ENCODE peak calls at places on chromosomes 11 and 22, in four cellular contexts. E is suprapubic skin, Y is endothelial cell of umbilical vein, C is esophagus squamous epithelium. H is an unnamed sample.

GRCh38 chr11:702731-703461 is 3.1 kb upstream of the EPS8L2 start:
- DNase-seq in C (no peak), Y (no peak), E (no peak), H (peak; percentile 77)

GRCh38 chr11:9470765-9471164 is 10.0 kb downstream of the ZNF143 start:
- DNase-seq in C (no peak), E (no peak), Y (no peak), H (no peak)

GRCh38 chr22:38029370-38029769 is 27.8 kb upstream of the PICK1 start:
- DNase-seq in C (no peak), Y (no peak), E (no peak), H (no peak)

GRCh38 chr22:19707347-19708322 is 6.7 kb upstream of the SEPTIN5 start:
- DNase-seq in Y (no peak), E (peak; percentile 66), C (no peak), H (no peak)

GRCh38 chr11:17743808-17744119 is 9.2 kb downstream of the KCNC1 start:
- DNase-seq in C (no peak), E (no peak), Y (no peak), H (peak; percentile 9)

GRCh38 chr11:130580372-130580771 is 131.9 kb downstream of the ADAMTS15 start:
- DNase-seq in C (no peak), Y (peak; percentile 61), E (no peak), H (no peak)

GRCh38 chr11:19208959-19209568 is 7.3 kb upstream of the CSRP3 start:
- DNase-seq in E (no peak), Y (no peak), C (no peak), H (no peak)

GRCh38 chr22:30894371-30894740 is 74.2 kb downstream of the MORC2 start:
- DNase-seq in Y (no peak), E (no peak), C (no peak), H (no peak)

GRCh38 chr11:59141673-59142460 is 789 bp upstream of the FAM111A start:
- DNase-seq in Y (no peak), E (no peak), C (no peak), H (no peak)

GRCh38 chr22:43828711-43829447 is 16.8 kb upstream of the EFCAB6 start:
- DNase-seq in Y (no peak), C (no peak), E (peak; percentile 92), H (no peak)

GRCh38 chr22:46007003-46007847 is 30.3 kb upstream of the WNT7B start:
- DNase-seq in Y (peak; percentile 77), C (no peak), E (no peak), H (peak; percentile 73)

GRCh38 chr11:2535673-2536439 is 91.0 kb downstream of the KCNQ1 start:
- DNase-seq in C (no peak), Y (no peak), E (peak; percentile 76), H (no peak)

GRCh38 chr22:29194269-29194668 is 11.4 kb upstream of the EMID1 start:
- DNase-seq in E (no peak), Y (no peak), C (no peak), H (no peak)

GRCh38 chr22:26744892-26745808 is 87.8 kb downstream of the MIAT start:
- DNase-seq in Y (no peak), C (no peak), E (no peak), H (no peak)

GRCh38 chr22:30602049-30602448 is 4.9 kb upstream of the TCN2 start:
- DNase-seq in E (no peak), Y (peak; percentile 26), C (no peak), H (no peak)

GRCh38 chr22:20111045-20111688 is 4.7 kb upstream of the RANBP1 start:
- DNase-seq in E (no peak), C (no peak), Y (peak; percentile 23), H (no peak)

GRCh38 chr22:19871023-19871844 is 16.6 kb upstream of the GNB1L start:
- DNase-seq in Y (no peak), E (no peak), C (no peak), H (peak; percentile 37)

GRCh38 chr11:122769126-122769780 is 69.0 kb upstream of the CRTAM start:
- DNase-seq in E (no peak), C (no peak), Y (no peak), H (no peak)

GRCh38 chr22:38205261-38206128 is 3.7 kb downstream of the MAFF start:
- DNase-seq in Y (peak; percentile 77), C (no peak), E (no peak), H (peak; percentile 87)

GRCh38 chr11:128552783-128553661 is 34.3 kb downstream of the ETS1 start:
- DNase-seq in E (no peak), Y (no peak), C (no peak), H (no peak)

GRCh38 chr22:23215294-23216204 is 35.2 kb downstream of the BCR start:
- DNase-seq in E (no peak), Y (peak; percentile 99), C (no peak), H (no peak)

GRCh38 chr11:63602296-63602695 is 11.9 kb downstream of the PLAAT3 start:
- DNase-seq in C (no peak), Y (no peak), E (no peak), H (no peak)

GRCh38 chr11:113618360-113618759 is 87.7 kb downstream of the TMPRSS5 start:
- DNase-seq in C (no peak), Y (no peak), E (no peak), H (no peak)

GRCh38 chr11:74693531-74693930 is 37.7 kb downstream of the CHRDL2 start:
- DNase-seq in Y (no peak), C (no peak), E (no peak), H (peak; percentile 44)

GRCh38 chr11:64539239-64539638 is 51.8 kb upstream of the SLC22A12 start:
- DNase-seq in E (no peak), C (no peak), Y (no peak), H (no peak)

GRCh38 chr11:127624455-127624854 is 623.9 kb upstream of the KIRREL3 start:
- DNase-seq in C (no peak), E (no peak), Y (no peak), H (no peak)

GRCh38 chr11:11998091-11998781 is 10.2 kb downstream of the DKK3 start:
- DNase-seq in C (no peak), E (peak; percentile 35), Y (peak; percentile 88), H (no peak)

GRCh38 chr22:45418770-45419138 is 5.3 kb downstream of the RIBC2 start:
- DNase-seq in E (no peak), C (no peak), Y (no peak), H (no peak)

GRCh38 chr11:117145393-117145761 is 1.3 kb downstream of the PAFAH1B2 start:
- DNase-seq in Y (peak; percentile 73), C (no peak), E (no peak), H (no peak)

GRCh38 chr11:71120346-71120963 is 131.9 kb downstream of the SHANK2 start:
- DNase-seq in Y (no peak), E (no peak), C (no peak), H (no peak)

GRCh38 chr22:46129390-46130041 is 20.8 kb upstream of the PPARA start:
- DNase-seq in C (no peak), Y (no peak), E (no peak), H (no peak)

GRCh38 chr22:49136816-49137180 is 690.9 kb downstream of the BRD1 start:
- DNase-seq in Y (no peak), C (no peak), E (no peak), H (no peak)

GRCh38 chr22:20392983-20393704 is 807 bp upstream of the ZNF74 start:
- DNase-seq in C (no peak), Y (no peak), E (peak; percentile 60), H (no peak)

GRCh38 chr22:37744589-37744988 is 47.7 kb downstream of the TRIOBP start:
- DNase-seq in E (no peak), Y (no peak), C (no peak), H (no peak)

GRCh38 chr22:31081963-31082605 is 966 bp downstream of the SMTN start:
- DNase-seq in Y (peak; percentile 69), C (no peak), E (peak; percentile 77), H (no peak)

GRCh38 chr22:26054846-26055245 is 114.4 kb upstream of the SEZ6L start:
- DNase-seq in C (no peak), E (no peak), Y (no peak), H (no peak)

GRCh38 chr22:50728523-50728931 is 9.5 kb upstream of the ACR start:
- DNase-seq in E (peak; percentile 76), Y (no peak), C (no peak), H (no peak)

GRCh38 chr11:19252394-19253148 is 11.8 kb upstream of the E2F8 start:
- DNase-seq in C (no peak), Y (no peak), E (no peak), H (no peak)

GRCh38 chr11:125945011-125945796 is 640 bp upstream of the VSIG10L2 start:
- DNase-seq in Y (no peak), C (no peak), E (no peak), H (no peak)

GRCh38 chr22:34429314-34429713 is 509.0 kb upstream of the LARGE1 start:
- DNase-seq in C (no peak), E (no peak), Y (no peak), H (no peak)

GRCh38 chr22:24270556-24271405 is at the start of gene SPECC1L:
- DNase-seq in Y (peak; percentile 96), C (peak; percentile 59), E (peak; percentile 97), H (peak; percentile 96)
- TF ChIP-seq CTCF in Y (peak; percentile 6), C (peak; percentile 33), E (peak; percentile 33), H (no peak)

GRCh38 chr11:108498816-108499408 is 728 bp upstream of the POGLUT3 start:
- DNase-seq in E (peak; percentile 77), C (no peak), Y (no peak), H (no peak)

GRCh38 chr11:108500169-108500568 is 2.0 kb upstream of the POGLUT3 start:
- DNase-seq in C (no peak), Y (no peak), E (no peak), H (no peak)

GRCh38 chr11:108498046-108498815 is at the start of gene POGLUT3:
- DNase-seq in C (no peak), E (peak; percentile 78), Y (peak; percentile 58), H (no peak)

GRCh38 chr11:108501396-108501795 is 3.2 kb upstream of the POGLUT3 start:
- DNase-seq in E (no peak), C (no peak), Y (no peak), H (no peak)

GRCh38 chr11:108500721-108501120 is 2.5 kb upstream of the POGLUT3 start:
- DNase-seq in C (no peak), Y (no peak), E (no peak), H (no peak)
- TF ChIP-seq POLR2A in C (no peak), Y (no peak), E (no peak), H (no peak)

GRCh38 chr11:69644962-69645675 is 4.2 kb downstream of the CCND1 start:
- DNase-seq in Y (no peak), E (no peak), C (no peak), H (no peak)
- H3K4me3 ChIP-seq in Y (no peak overlapping the region), E (peak overlapping the region; percentile 97), C (no peak overlapping the region), H (no peak overlapping the region)

GRCh38 chr11:38818720-38819119 is 2220.7 kb upstream of the RAG2 start:
- DNase-seq in C (no peak), Y (no peak), E (no peak), H (no peak)

GRCh38 chr11:38819986-38820385 is 2221.9 kb upstream of the RAG2 start:
- DNase-seq in C (no peak), Y (no peak), E (no peak), H (no peak)

DNA sequence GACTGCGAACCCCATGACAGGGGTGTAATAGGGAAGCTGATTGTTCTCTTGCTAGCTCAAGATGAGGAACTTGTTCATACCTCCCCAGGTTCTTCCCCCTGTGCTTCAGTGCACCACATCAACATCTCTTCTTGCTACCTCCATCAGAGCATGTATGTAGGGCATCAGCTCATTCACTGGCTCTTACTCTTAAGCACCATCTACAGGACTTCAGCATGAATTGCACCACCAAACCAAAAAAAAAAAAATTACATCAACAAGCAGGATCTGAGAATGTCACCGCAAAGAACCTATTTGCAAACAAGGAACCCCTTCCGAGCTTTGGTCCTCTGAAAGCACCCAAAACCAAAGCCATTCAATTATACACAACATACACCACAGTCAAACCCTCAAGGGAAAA is 2226.5 kb upstream of the RAG2 start:
- DNase-seq in C (no peak), Y (no peak), E (no peak), H (no peak)
- TF ChIP-seq CTCF in C (no peak), Y (no peak), E (no peak), H (no peak)

GRCh38 chr11:67435727-67436458 is 1.6 kb downstream of the PTPRCAP start:
- DNase-seq in Y (no peak), C (no peak), E (no peak), H (no peak)
- TF ChIP-seq POLR2A in Y (no peak), C (no peak), E (no peak), H (no peak)

H was measured in breast epithelium.